ENCODE peak calls at places on chromosomes 12 and 14, in seven cellular contexts. K, E, S, L, G, O and V are unnamed samples.

GRCh38 chr12:91023326-91024004 is 18.7 kb upstream of the EPYC start:
- DNase-seq in K (peak), E (no peak), S (no peak), L (no peak), G (peak), O (peak), V (peak)

GRCh38 chr12:99686142-99686541 is 38.6 kb downstream of the GARIN6 start:
- DNase-seq in K (no peak), E (no peak), S (no peak), L (no peak), G (no peak), O (no peak), V (no peak)

GRCh38 chr14:35419429-35419841 is 14.9 kb upstream of the NFKBIA start:
- DNase-seq in K (no peak), E (no peak), S (no peak), L (no peak), G (no peak), O (no peak), V (no peak)

GRCh38 chr14:77372304-77372841 is 4.5 kb downstream of the TMED8 start:
- DNase-seq in K (no peak), E (no peak), S (no peak), L (no peak), G (peak), O (peak), V (peak)

GRCh38 chr12:106170285-106170684 is 31.5 kb upstream of the NUAK1 start:
- DNase-seq in K (peak), E (no peak), S (no peak), L (no peak), G (peak), O (peak), V (peak)

GRCh38 chr14:92886337-92886736 is 36.6 kb upstream of the CHGA start:
- DNase-seq in K (no peak), E (no peak), S (no peak), L (no peak), G (no peak), O (no peak), V (no peak)

GRCh38 chr14:43232261-43232660 is 1274.8 kb downstream of the FSCB start:
- DNase-seq in K (no peak), E (no peak), S (no peak), L (no peak), G (no peak), O (no peak), V (no peak)

GRCh38 chr14:96662116-96662901 is 134.9 kb upstream of the VRK1 start:
- DNase-seq in K (no peak), E (no peak), S (no peak), L (no peak), G (no peak), O (peak), V (peak)

GRCh38 chr14:104332634-104333270 is 194.4 kb downstream of the KIF26A start:
- DNase-seq in K (no peak), E (no peak), S (peak), L (peak), G (no peak), O (no peak), V (no peak)

GRCh38 chr12:13154851-13155250 is 41.7 kb upstream of the EMP1 start:
- DNase-seq in K (no peak), E (no peak), S (no peak), L (no peak), G (no peak), O (no peak), V (no peak)

GRCh38 chr12:75908961-75909699 is 122.4 kb downstream of the PHLDA1 start:
- DNase-seq in K (no peak), E (no peak), S (peak), L (no peak), G (peak), O (peak), V (peak)

GRCh38 chr12:69779928-69780327 is 41.3 kb downstream of the RAB3IP start:
- DNase-seq in K (no peak), E (no peak), S (no peak), L (no peak), G (peak), O (peak), V (peak)